ENCODE peak calls at places on chromosome 17, in five cellular contexts. O, L, F, Z and V are unnamed samples.

GRCh38 chr17:214881-215331 is 33.5 kb upstream of the DOC2B start:
- DNase-seq in L (no peak), Z (no peak), F (no peak), O (no peak), V (no peak)

GRCh38 chr17:82301916-82302497 is 15.4 kb downstream of the CD7 start:
- DNase-seq in F (peak), Z (peak), O (no peak), L (no peak), V (no peak)

GRCh38 chr17:17942846-17943245 is 29.4 kb downstream of the TOM1L2 start:
- DNase-seq in F (no peak), O (no peak), Z (no peak), L (no peak), V (no peak)

GRCh38 chr17:4074831-4075495 is 67.9 kb downstream of the ZZEF1 start:
- DNase-seq in Z (no peak), F (no peak), L (peak), O (peak), V (peak)

GRCh38 chr17:47742319-47743181 is 9.5 kb downstream of the TBX21 start:
- DNase-seq in Z (no peak), F (no peak), L (peak), O (peak), V (no peak)

GRCh38 chr17:73595068-73595865 is 49.0 kb downstream of the SDK2 start:
- DNase-seq in Z (no peak), O (no peak), F (no peak), L (peak), V (no peak)

GRCh38 chr17:80826346-80826954 is 165.2 kb upstream of the CHMP6 start:
- DNase-seq in F (no peak), L (no peak), O (no peak), Z (no peak), V (no peak)

GRCh38 chr17:83012873-83013778 is 66.3 kb upstream of the METRNL start:
- DNase-seq in Z (no peak), L (no peak), O (no peak), F (no peak), V (peak)

GRCh38 chr17:72426321-72426720 is 305.5 kb downstream of the SOX9 start:
- DNase-seq in L (no peak), Z (no peak), O (no peak), F (no peak), V (no peak)

GRCh38 chr17:63402808-63403207 is 43.3 kb downstream of the CYB561 start:
- DNase-seq in O (no peak), Z (no peak), F (no peak), L (no peak), V (no peak)

GRCh38 chr17:32310927-32311568 is 30.9 kb downstream of the C17orf75 start:
- DNase-seq in O (no peak), F (no peak), Z (no peak), L (no peak), V (no peak)

GRCh38 chr17:40351185-40352043 is 13.1 kb downstream of the GJD3 start:
- DNase-seq in O (no peak), F (no peak), Z (no peak), L (no peak), V (no peak)

GRCh38 chr17:7929158-7930029 is at the start of gene KCNAB3:
- DNase-seq in Z (no peak), L (peak), O (no peak), F (no peak), V (no peak)

GRCh38 chr17:50107790-50108414 is 12.8 kb downstream of the PDK2 start:
- DNase-seq in F (no peak), Z (no peak), L (no peak), O (no peak), V (no peak)

GRCh38 chr17:3765981-3766380 is 35.0 kb downstream of the ITGAE start:
- DNase-seq in Z (no peak), L (no peak), F (no peak), O (no peak), V (no peak)

GRCh38 chr17:69250641-69251040 is 22.0 kb upstream of the ABCA10 start:
- DNase-seq in F (no peak), L (no peak), O (no peak), Z (no peak), V (no peak)

GRCh38 chr17:43431741-43432523 is 33.1 kb downstream of the ARL4D start:
- DNase-seq in Z (no peak), O (no peak), F (no peak), L (no peak), V (no peak)

GRCh38 chr17:20053343-20053964 is 44.3 kb downstream of the SPECC1 start:
- DNase-seq in Z (no peak), O (no peak), L (no peak), F (no peak), V (no peak)

GRCh38 chr17:40346061-40346767 is 18.3 kb downstream of the GJD3 start:
- DNase-seq in Z (no peak), L (no peak), F (no peak), O (no peak), V (no peak)

GRCh38 chr17:35732806-35733136 is 1.3 kb downstream of the RASL10B start:
- DNase-seq in Z (no peak), O (no peak), L (no peak), F (no peak), V (no peak)

GRCh38 chr17:14080847-14081251 is 11.5 kb downstream of the COX10 start:
- DNase-seq in O (no peak), Z (no peak), L (no peak), F (no peak), V (no peak)

GRCh38 chr17:58911741-58912343 is 156.2 kb downstream of the PPM1E start:
- DNase-seq in F (no peak), L (no peak), Z (no peak), O (no peak), V (no peak)

GRCh38 chr17:48679385-48680096 is 42.8 kb downstream of the PRAC1 start:
- DNase-seq in F (no peak), O (no peak), L (no peak), Z (no peak), V (no peak)

GRCh38 chr17:48244814-48245213 is 137.2 kb downstream of the SNX11 start:
- DNase-seq in O (no peak), Z (no peak), L (no peak), F (no peak), V (no peak)

GRCh38 chr17:41739661-41740352 is 5.4 kb upstream of the HAP1 start:
- DNase-seq in F (no peak), L (no peak), Z (no peak), O (no peak), V (no peak)

GRCh38 chr17:17792143-17792550 is 44.6 kb downstream of the SREBF1 start:
- DNase-seq in L (no peak), F (no peak), O (no peak), Z (no peak), V (no peak)

GRCh38 chr17:19244796-19245195 is 7.6 kb downstream of the EPN2 start:
- DNase-seq in L (no peak), F (no peak), O (no peak), Z (no peak), V (no peak)

GRCh38 chr17:60248618-60249516 is 99.1 kb downstream of the CA4 start:
- DNase-seq in O (no peak), L (no peak), Z (no peak), F (no peak), V (no peak)

GRCh38 chr17:36511216-36511615 is 23.5 kb downstream of the MYO19 start:
- DNase-seq in L (no peak), O (no peak), F (no peak), Z (no peak), V (no peak)

GRCh38 chr17:65278050-65278819 is 141.1 kb downstream of the RGS9 start:
- DNase-seq in F (no peak), Z (no peak), O (peak), L (peak), V (no peak)

GRCh38 chr17:66436643-66437042 is 134.2 kb downstream of the PRKCA start:
- DNase-seq in F (no peak), O (no peak), L (no peak), Z (no peak), V (no peak)

GRCh38 chr17:2598166-2598565 is 4.7 kb downstream of the PAFAH1B1 start:
- DNase-seq in F (no peak), L (no peak), Z (no peak), O (no peak), V (no peak)

GRCh38 chr17:32831627-32832243 is 45.2 kb downstream of the MYO1D start:
- DNase-seq in O (no peak), F (no peak), L (no peak), Z (no peak), V (no peak)

GRCh38 chr17:26792486-26792885 is 501.4 kb upstream of the WSB1 start:
- DNase-seq in L (no peak), F (no peak), Z (no peak), O (no peak), V (peak)

GRCh38 chr17:65920996-65921395 is 270.9 kb downstream of the CEP112 start:
- DNase-seq in O (no peak), L (no peak), Z (no peak), F (no peak), V (no peak)

GRCh38 chr17:81420769-81421462 is 25.7 kb downstream of the BAHCC1 start:
- DNase-seq in Z (no peak), L (no peak), F (no peak), O (no peak), V (no peak)